ENCODE peak calls at places on chromosomes 6 and 20, in eight cellular contexts. K is IMR-90, I is right atrium auricular region, M is mucosa of descending colon, E is endothelial cell of umbilical vein, R is mesenchymal stem cell, N is A549, Y is GM23248. V is an unnamed sample.

GRCh38 chr20:8639112-8639778 is 429.6 kb upstream of the PLCB4 start:
- DNase-seq in N (no peak), K (no peak), R (no peak), E (no peak), M (no peak), I (no peak), Y (no peak), V (no peak)

GRCh38 chr6:92779758-92780157 is 639.6 kb downstream of the EPHA7 start:
- DNase-seq in R (peak; percentile 81), Y (peak; percentile 7), M (peak; percentile 9), I (no peak), N (no peak), K (peak; percentile 63), E (peak; percentile 72), V (no peak)

GRCh38 chr20:52804455-52804966 is 167.6 kb upstream of the TSHZ2 start:
- DNase-seq in I (no peak), M (no peak), R (no peak), N (no peak), E (no peak), Y (no peak), K (no peak), V (no peak)

GRCh38 chr6:54588176-54588575 is 258.4 kb upstream of the FAM83B start:
- DNase-seq in E (no peak), K (peak; percentile 6), M (no peak), I (no peak), R (no peak), Y (no peak), N (no peak), V (no peak)

GRCh38 chr6:53151676-53152075 is 3.0 kb upstream of the GCM1 start:
- DNase-seq in E (no peak), Y (peak; percentile 9), I (no peak), K (no peak), R (no peak), N (peak; percentile 25), M (no peak), V (no peak)

GRCh38 chr6:34709386-34709785 is 12.8 kb upstream of the ILRUN start:
- DNase-seq in E (peak; percentile 73), R (no peak), M (no peak), I (no peak), K (peak; percentile 83), Y (no peak), N (no peak), V (no peak)

GRCh38 chr6:105677671-105678475 is 275.0 kb upstream of the PREP start:
- DNase-seq in Y (peak; percentile 4), R (peak; percentile 30), I (no peak), K (peak; percentile 23), E (no peak), N (no peak), M (no peak), V (no peak)

GRCh38 chr20:46712056-46712636 is 2.7 kb downstream of the SLC2A10 start:
- DNase-seq in E (no peak), I (no peak), R (no peak), N (no peak), K (no peak), M (no peak), Y (no peak), V (no peak)

GRCh38 chr6:130734161-130734560 is 93.0 kb upstream of the SMLR1 start:
- DNase-seq in M (no peak), E (no peak), I (no peak), K (no peak), R (no peak), N (no peak), Y (no peak), V (no peak)

GRCh38 chr6:49453221-49453620 is 9.8 kb downstream of the MMUT start:
- DNase-seq in Y (peak; percentile 35), N (peak; percentile 7), M (no peak), K (no peak), E (peak; percentile 8), I (no peak), R (peak; percentile 16), V (no peak)

GRCh38 chr20:36154696-36155628 is at the start of gene EPB41L1:
- DNase-seq in N (no peak), M (peak; percentile 18), R (peak; percentile 38), Y (peak; percentile 63), K (no peak), E (no peak), I (no peak), V (peak; percentile 97)

GRCh38 chr6:44052419-44053011 is 74.7 kb downstream of the MRPL14 start:
- DNase-seq in R (peak; percentile 79), Y (peak; percentile 81), K (peak; percentile 80), E (no peak), N (peak; percentile 56), M (peak; percentile 35), I (no peak), V (peak; percentile 87)

GRCh38 chr20:46709459-46710148 is at the start of gene SLC2A10:
- DNase-seq in R (peak; percentile 72), E (peak; percentile 49), I (peak; percentile 63), Y (peak; percentile 86), N (no peak), K (peak; percentile 61), M (peak; percentile 67), V (peak; percentile 93)

DNA sequence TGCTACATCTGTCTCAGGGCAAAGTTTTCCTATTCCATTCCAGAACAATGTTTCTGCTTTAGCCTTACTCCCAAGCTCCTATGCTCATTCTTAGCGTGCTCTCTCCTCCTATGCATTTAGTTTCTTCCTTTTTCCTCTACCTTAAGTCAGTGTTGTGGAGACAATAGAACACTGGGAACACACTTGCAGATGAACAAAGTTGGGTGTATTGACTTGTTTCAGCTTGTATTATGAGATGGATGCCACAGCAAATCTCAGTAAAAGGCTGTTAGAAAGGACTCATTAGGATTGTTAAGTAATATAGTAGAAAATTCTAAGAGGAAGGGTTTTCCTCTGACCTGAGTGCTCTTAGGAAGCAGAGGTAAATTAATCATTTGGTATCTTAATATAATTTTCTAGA is 48.4 kb downstream of the BMP5 start:
- DNase-seq in R (no peak), Y (no peak), M (no peak), N (no peak), I (no peak), E (no peak), K (no peak), V (no peak)
- H3K4me1 ChIP-seq in R (no peaks in the 10 kb centered on the region), Y (peaks cover 25% of the 10 kb centered on the region), M (no peaks in the 10 kb centered on the region), N (peaks cover 28% of the 10 kb centered on the region), I (peaks cover 5% of the 10 kb centered on the region), E (no peaks in the 10 kb centered on the region), K (peaks cover 3% of the 10 kb centered on the region), V (peaks cover 9% of the 10 kb centered on the region)

GRCh38 chr20:44496976-44497375 is 21.3 kb downstream of the TTPAL start:
- DNase-seq in Y (peak; percentile 95), R (peak; percentile 73), K (peak; percentile 96), M (no peak), I (no peak), N (peak; percentile 69), E (no peak), V (peak; percentile 88)
- H3K4me1 ChIP-seq in Y (peaks cover 62% of the 10 kb centered on the region), R (peaks cover 1% of the 10 kb centered on the region), K (peaks cover 29% of the 10 kb centered on the region), M (no peaks in the 10 kb centered on the region), I (peaks cover 15% of the 10 kb centered on the region), N (peaks cover 47% of the 10 kb centered on the region), E (no peaks in the 10 kb centered on the region), V (peaks cover 66% of the 10 kb centered on the region)

DNA sequence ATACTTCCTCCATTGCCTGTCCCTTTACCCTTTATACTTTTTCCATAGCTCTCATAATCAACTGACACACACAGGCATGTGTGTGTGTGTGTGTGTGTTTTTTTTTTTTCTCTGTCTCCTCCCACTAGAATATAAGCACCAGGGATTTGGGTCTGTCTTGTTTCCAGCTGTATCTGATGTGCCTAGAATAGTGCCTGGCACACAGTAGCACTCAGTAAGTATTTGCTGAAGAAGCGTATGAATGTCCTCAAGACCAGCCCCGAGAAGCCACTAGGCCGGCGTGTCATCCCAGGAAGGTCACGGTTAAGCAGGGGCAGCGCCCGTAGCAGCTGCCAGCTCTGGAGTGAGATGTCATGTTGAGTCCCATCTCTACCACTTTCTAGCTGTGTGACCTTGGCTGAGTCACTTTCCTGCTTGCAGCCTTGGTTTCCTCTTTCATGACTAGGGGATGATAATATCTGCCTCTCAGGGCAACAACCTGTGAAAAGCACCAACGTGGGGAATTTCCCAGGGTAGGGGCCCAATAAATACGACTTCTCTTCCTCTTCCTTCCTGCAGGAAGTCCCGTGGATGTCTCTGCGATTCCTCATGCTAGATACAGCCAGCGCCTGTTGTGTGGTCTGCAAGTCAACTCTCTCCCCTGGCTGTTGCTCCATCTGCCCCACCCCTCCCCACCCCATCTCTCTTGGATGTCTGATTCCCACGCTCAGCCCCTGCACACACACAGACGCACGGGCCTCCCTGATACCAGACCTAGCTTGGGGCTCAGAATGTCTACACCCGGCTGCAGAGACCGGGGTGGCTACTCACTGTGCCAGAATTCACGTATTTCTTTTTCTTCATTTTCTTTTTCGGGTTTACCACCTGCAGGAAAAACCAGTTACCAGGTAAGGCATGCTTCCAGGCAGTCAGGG is 58.1 kb downstream of the RAB44 start:
- DNase-seq in K (peak; percentile 72), Y (peak; percentile 52), N (peak; percentile 25), E (peak; percentile 94), R (peak; percentile 64), I (no peak), M (peak; percentile 50), V (peak; percentile 21)
- H3K4me1 ChIP-seq in K (no peaks in the 10 kb centered on the region), Y (peaks cover 5% of the 10 kb centered on the region), N (peaks cover 22% of the 10 kb centered on the region), E (peaks cover 52% of the 10 kb centered on the region), R (peaks cover 8% of the 10 kb centered on the region), I (peaks cover 22% of the 10 kb centered on the region), M (peaks cover 54% of the 10 kb centered on the region), V (no peaks in the 10 kb centered on the region)

DNA sequence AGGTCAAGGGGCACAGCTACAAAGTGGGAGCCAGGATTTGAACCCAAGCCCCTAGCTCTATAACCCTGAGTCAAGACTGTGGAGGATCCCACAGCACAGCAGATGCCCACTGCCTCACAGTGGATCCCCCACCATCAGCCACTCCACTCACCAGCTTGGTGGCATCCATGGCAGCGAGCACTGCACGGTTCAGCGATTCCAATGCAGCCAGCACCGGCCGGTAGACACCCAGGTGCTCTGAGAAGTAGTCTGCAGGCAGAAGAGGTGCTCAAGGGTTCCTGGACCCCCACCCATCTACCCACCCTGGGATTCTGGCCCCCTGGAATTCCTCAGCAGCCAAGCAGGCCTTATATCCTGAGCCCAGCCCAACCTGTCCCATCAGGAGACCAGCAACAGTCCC is 2.5 kb downstream of the ACTL10 start:
- DNase-seq in I (no peak), M (no peak), K (no peak), R (no peak), N (no peak), E (no peak), Y (no peak), V (no peak)
- H3K4me1 ChIP-seq in I (peaks cover 61% of the 10 kb centered on the region), M (peaks cover 32% of the 10 kb centered on the region), K (peaks cover 23% of the 10 kb centered on the region), R (peaks cover 56% of the 10 kb centered on the region), N (peaks cover 20% of the 10 kb centered on the region), E (peaks cover 16% of the 10 kb centered on the region), Y (peaks cover 23% of the 10 kb centered on the region), V (peaks cover 29% of the 10 kb centered on the region)

GRCh38 chr6:37173573-37174195 is 3.7 kb downstream of the PIM1 start:
- DNase-seq in I (no peak), Y (peak; percentile 43), N (no peak), E (no peak), K (no peak), R (no peak), M (no peak), V (peak; percentile 63)
- H3K4me1 ChIP-seq in I (peaks cover 45% of the 10 kb centered on the region), Y (peaks cover 12% of the 10 kb centered on the region), N (peaks cover 14% of the 10 kb centered on the region), E (peaks cover 18% of the 10 kb centered on the region), K (peaks cover 7% of the 10 kb centered on the region), R (peaks cover 11% of the 10 kb centered on the region), M (peaks cover 12% of the 10 kb centered on the region), V (peaks cover 18% of the 10 kb centered on the region)